ENCODE peak calls at places on chromosomes 16 and 17, in five cellular contexts. L is breast epithelium, Z is NCI-H1436, S is glutamatergic neuron, A is fibroblast of pulmonary artery. C is an unnamed sample.

GRCh38 chr16:89619880-89620279 is 6.4 kb downstream of the DPEP1 start:
- DNase-seq in L (no peak), Z (no peak), S (no peak), A (peak; percentile 37), C (no peak)

GRCh38 chr17:77476498-77476897 is 335.7 kb downstream of the SEC14L1 start:
- DNase-seq in L (no peak), Z (no peak), S (peak; percentile 8), A (no peak), C (no peak)

GRCh38 chr17:1562178-1562643 is 381 bp downstream of the PITPNA start:
- DNase-seq in L (no peak), Z (no peak), S (peak; percentile 67), A (no peak), C (no peak)

GRCh38 chr16:78656887-78657286 is 557.4 kb downstream of the WWOX start:
- DNase-seq in L (no peak), Z (no peak), S (no peak), A (no peak), C (no peak)

GRCh38 chr16:27947696-27948095 is 115.8 kb downstream of the GSG1L start:
- DNase-seq in L (no peak), Z (no peak), S (no peak), A (no peak), C (no peak)

GRCh38 chr16:73019456-73020362 is 28.2 kb downstream of the ZFHX3 start:
- DNase-seq in L (no peak), Z (no peak), S (no peak), A (peak; percentile 88), C (no peak)

GRCh38 chr17:4409659-4410058 is 24.1 kb upstream of the SPNS3 start:
- DNase-seq in L (no peak), Z (no peak), S (no peak), A (no peak), C (no peak)

GRCh38 chr16:57029161-57030160 is 40.1 kb downstream of the NLRC5 start:
- DNase-seq in L (no peak), Z (no peak), S (no peak), A (peak; percentile 48), C (no peak)

GRCh38 chr16:4395055-4395726 is 21.2 kb downstream of the CORO7 start:
- DNase-seq in L (no peak), Z (no peak), S (no peak), A (no peak), C (no peak)

GRCh38 chr17:35725917-35726608 is 5.4 kb upstream of the RASL10B start:
- DNase-seq in L (no peak), Z (no peak), S (no peak), A (no peak), C (no peak)

GRCh38 chr16:53999123-53999522 is 287.5 kb downstream of the IRX3 start:
- DNase-seq in L (no peak), Z (no peak), S (no peak), A (no peak), C (no peak)

GRCh38 chr17:59838196-59838911 is 54.4 kb downstream of the TUBD1 start:
- DNase-seq in L (no peak), Z (no peak), S (no peak), A (peak; percentile 66), C (no peak)

GRCh38 chr17:48246623-48247022 is 139.1 kb downstream of the SNX11 start:
- DNase-seq in L (no peak), Z (no peak), S (no peak), A (no peak), C (no peak)

GRCh38 chr17:21089145-21089544 is 37.6 kb upstream of the DHRS7B start:
- DNase-seq in L (no peak), Z (no peak), S (no peak), A (no peak), C (no peak)

GRCh38 chr17:3002538-3003301 is 60.7 kb downstream of the OR1D5 start:
- DNase-seq in L (no peak), Z (peak; percentile 49), S (no peak), A (no peak), C (no peak)

GRCh38 chr17:67221062-67221998 is 23.7 kb downstream of the HELZ start:
- DNase-seq in L (no peak), Z (peak; percentile 39), S (peak; percentile 30), A (peak; percentile 78), C (peak; percentile 26)

GRCh38 chr17:33277436-33278100 is 15.5 kb downstream of the ASIC2 start:
- DNase-seq in L (no peak), Z (no peak), S (no peak), A (no peak), C (no peak)

GRCh38 chr17:27473190-27473747 is 17.0 kb downstream of the KSR1 start:
- DNase-seq in L (no peak), Z (no peak), S (no peak), A (no peak), C (no peak)

GRCh38 chr17:9971991-9972390 is 66.9 kb upstream of the RCVRN start:
- DNase-seq in L (peak; percentile 51), Z (no peak), S (no peak), A (peak; percentile 47), C (no peak)

GRCh38 chr16:375927-376816 is 5.6 kb downstream of the PGAP6 start:
- DNase-seq in L (no peak), Z (no peak), S (no peak), A (no peak), C (no peak)

GRCh38 chr16:83744521-83744981 is 63.2 kb upstream of the HSBP1 start:
- DNase-seq in L (no peak), Z (no peak), S (no peak), A (no peak), C (no peak)

GRCh38 chr17:29616300-29617048 is 6.2 kb downstream of the CORO6 start:
- DNase-seq in L (no peak), Z (no peak), S (no peak), A (no peak), C (no peak)

GRCh38 chr16:1771072-1771863 is at the start of gene NME3:
- DNase-seq in L (peak; percentile 79), Z (no peak), S (peak; percentile 88), A (peak; percentile 59), C (no peak)

GRCh38 chr16:17166095-17166494 is 304.7 kb downstream of the XYLT1 start:
- DNase-seq in L (no peak), Z (no peak), S (no peak), A (no peak), C (no peak)

GRCh38 chr17:39118674-39119419 is 32.6 kb downstream of the PLXDC1 start:
- DNase-seq in L (no peak), Z (no peak), S (no peak), A (no peak), C (no peak)

GRCh38 chr17:9472541-9472940 is 103.1 kb downstream of the STX8 start:
- DNase-seq in L (no peak), Z (no peak), S (no peak), A (peak; percentile 35), C (no peak)

GRCh38 chr17:76573096-76573495 is 12.6 kb downstream of the ST6GALNAC2 start:
- DNase-seq in L (no peak), Z (no peak), S (no peak), A (no peak), C (no peak)

GRCh38 chr17:74212913-74213791 is at the start of gene TTYH2:
- DNase-seq in L (peak; percentile 82), Z (peak; percentile 85), S (peak; percentile 86), A (peak; percentile 87), C (peak; percentile 81)

GRCh38 chr16:10741844-10742243 is 1.8 kb upstream of the NUBP1 start:
- DNase-seq in L (no peak), Z (no peak), S (peak; percentile 15), A (peak; percentile 17), C (peak; percentile 72)

GRCh38 chr17:77881545-77881944 is 77.0 kb upstream of the TNRC6C start:
- DNase-seq in L (no peak), Z (no peak), S (peak; percentile 63), A (peak; percentile 85), C (no peak)

GRCh38 chr16:89764711-89765201 is 43.4 kb downstream of the ZNF276 start:
- DNase-seq in L (no peak), Z (no peak), S (no peak), A (no peak), C (no peak)

GRCh38 chr17:13417551-13417950 is 184.2 kb downstream of the HS3ST3A1 start:
- DNase-seq in L (no peak), Z (no peak), S (no peak), A (no peak), C (no peak)

GRCh38 chr17:67569873-67570272 is 147.9 kb upstream of the NOL11 start:
- DNase-seq in L (no peak), Z (no peak), S (no peak), A (no peak), C (no peak)

GRCh38 chr16:77812856-77813523 is 24.6 kb downstream of the VAT1L start:
- DNase-seq in L (no peak), Z (no peak), S (no peak), A (no peak), C (no peak)

GRCh38 chr16:88927010-88927409 is 50.0 kb downstream of the CBFA2T3 start:
- DNase-seq in L (no peak), Z (no peak), S (no peak), A (no peak), C (no peak)